ENCODE peak calls at places on chromosomes 6 and 20, in seven cellular contexts. I is CD8-positive, alpha-beta T cell; G is coronary artery; V is thyroid gland; O is fibroblast of lung; E is lower lobe of right lung; F is OCI-LY7. Q is an unnamed sample.

GRCh38 chr20:48667889-48668413 is 159.8 kb downstream of the PREX1 start:
- DNase-seq in E (no peak), G (no peak), O (peak), F (no peak), V (no peak), I (no peak), Q (no peak)

GRCh38 chr6:149334201-149334600 is 16.7 kb downstream of the TAB2 start:
- DNase-seq in G (no peak), V (no peak), I (no peak), F (no peak), E (no peak), O (peak), Q (no peak)

GRCh38 chr20:31835977-31836852 is 9.2 kb downstream of the FOXS1 start:
- DNase-seq in G (peak), V (peak), I (no peak), F (no peak), O (peak), E (peak), Q (peak)

GRCh38 chr20:54140486-54140885 is 33.3 kb downstream of the CYP24A1 start:
- DNase-seq in I (no peak), V (no peak), G (no peak), O (no peak), F (no peak), E (no peak), Q (no peak)

GRCh38 chr6:139240161-139241010 is 51.4 kb downstream of the TXLNB start:
- DNase-seq in O (peak), I (no peak), G (no peak), V (peak), F (no peak), E (no peak), Q (no peak)

GRCh38 chr6:29743568-29743967 is 20.3 kb downstream of the HLA-F start:
- DNase-seq in E (no peak), O (no peak), F (no peak), G (peak), V (no peak), I (no peak), Q (no peak)

GRCh38 chr6:15264902-15265761 is 19.3 kb downstream of the JARID2 start:
- DNase-seq in F (peak), O (peak), I (no peak), E (peak), G (no peak), V (peak), Q (peak)

GRCh38 chr6:52815167-52816092 is 11.8 kb upstream of the GSTA1 start:
- DNase-seq in I (peak), V (peak), F (peak), O (peak), E (no peak), G (no peak), Q (no peak)

GRCh38 chr6:87574237-87574636 is 15.6 kb downstream of the RARS2 start:
- DNase-seq in I (no peak), G (no peak), E (no peak), V (no peak), O (no peak), F (no peak), Q (no peak)
- H3K27ac ChIP-seq in I (no peak), G (no peak), E (no peak), V (no peak), O (no peak), F (no peak), Q (no peak)

DNA sequence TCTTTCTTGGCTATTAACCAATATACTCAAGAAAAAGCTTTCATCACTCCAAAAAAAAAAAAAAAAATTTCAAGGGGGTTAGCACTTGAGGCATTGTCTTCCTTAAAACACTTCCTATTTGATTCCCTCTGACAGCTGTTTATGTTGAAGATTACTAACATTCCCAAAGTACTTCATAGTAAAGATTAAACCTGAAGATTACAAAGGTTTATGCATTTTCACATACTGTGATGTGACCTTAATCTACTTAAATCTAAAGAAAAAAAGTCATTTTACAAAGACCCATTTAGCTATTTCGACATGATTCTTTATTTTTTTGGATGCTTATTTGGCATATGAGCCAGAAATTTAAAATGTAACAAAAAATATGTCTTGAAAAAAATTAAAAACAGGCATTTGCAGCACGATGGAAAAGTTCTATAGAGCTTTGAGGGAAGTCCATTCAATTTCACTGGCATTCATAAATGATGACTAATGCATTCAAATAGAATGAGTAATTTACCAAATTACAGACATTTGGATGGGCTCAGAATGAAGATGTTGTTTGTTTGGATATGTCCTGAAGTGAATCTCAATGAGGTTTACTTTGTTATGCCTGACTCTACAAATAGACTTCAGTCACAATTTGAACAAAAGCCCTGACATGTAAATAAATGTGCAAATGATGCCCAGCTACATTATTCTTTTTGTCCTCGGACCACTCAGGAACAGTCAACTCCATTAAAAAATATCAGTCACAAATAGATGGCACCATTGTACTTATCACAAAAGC is 674.6 kb upstream of the MARCKS start:
- DNase-seq in E (no peak), G (no peak), O (peak), I (no peak), V (no peak), F (no peak), Q (no peak)
- TF ChIP-seq CTCF in E (no peak), G (no peak), O (no peak), I (no peak), V (no peak), F (no peak), Q (no peak)

DNA sequence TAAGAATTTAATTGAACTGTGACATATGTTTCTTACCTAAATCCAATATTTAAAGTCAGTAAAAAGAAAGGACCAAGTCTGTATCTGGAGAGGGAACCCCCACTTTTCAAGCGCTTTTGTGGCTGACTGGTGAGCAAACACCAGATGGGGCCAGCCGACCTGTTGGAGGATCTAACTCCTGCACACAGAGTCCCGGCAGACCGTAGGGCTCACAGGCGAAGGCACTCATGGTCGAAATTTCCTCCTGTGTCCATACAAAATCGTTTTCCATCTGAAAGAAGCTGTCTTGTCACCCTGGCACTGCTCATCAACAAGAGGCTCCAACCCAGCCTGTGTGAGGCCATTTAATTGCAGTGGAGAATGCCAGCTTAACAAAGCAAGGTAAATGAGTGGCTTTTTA is 94.0 kb downstream of the SCML4 start:
- DNase-seq in O (no peak), G (no peak), E (no peak), I (peak), F (no peak), V (no peak), Q (no peak)
- H3K4me3 ChIP-seq in O (no peak), G (no peak), E (peak), I (peak), F (no peak), V (no peak), Q (no peak)

DNA sequence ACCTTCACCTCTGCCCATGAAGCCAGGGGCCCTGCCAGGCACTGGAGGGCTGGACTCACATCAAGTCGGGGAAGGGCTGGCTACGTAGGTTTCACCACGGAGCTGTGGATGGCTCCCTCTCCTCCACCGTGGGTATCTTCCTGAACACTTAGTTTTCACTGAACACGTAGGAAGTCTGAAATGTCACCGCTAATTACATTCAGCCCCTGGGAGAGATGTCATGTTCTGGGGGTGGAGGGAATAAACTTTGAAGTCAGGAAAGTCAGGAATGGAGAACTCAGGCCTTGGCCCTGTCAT is 6.5 kb downstream of the LHFPL5 start:
- DNase-seq in G (no peak), E (no peak), F (no peak), I (no peak), V (no peak), O (no peak), Q (no peak)
- H3K27ac ChIP-seq in G (no peak), E (no peak), F (no peak), I (no peak), V (no peak), O (no peak), Q (no peak)

GRCh38 chr20:12203399-12203798 is 285.7 kb downstream of the BTBD3 start:
- DNase-seq in F (no peak), V (no peak), O (no peak), G (no peak), E (no peak), I (no peak), Q (no peak)

GRCh38 chr20:12203981-12204380 is 286.3 kb downstream of the BTBD3 start:
- DNase-seq in V (no peak), F (no peak), O (no peak), E (no peak), I (no peak), G (no peak), Q (no peak)

GRCh38 chr20:12210591-12210990 is 292.9 kb downstream of the BTBD3 start:
- DNase-seq in F (no peak), V (no peak), E (no peak), O (no peak), I (no peak), G (no peak), Q (no peak)

GRCh38 chr20:12207875-12208274 is 290.2 kb downstream of the BTBD3 start:
- DNase-seq in I (no peak), E (no peak), V (no peak), F (peak), G (no peak), O (peak), Q (peak)
- TF ChIP-seq CTCF in I (no peak), E (peak), V (no peak), F (peak), G (no peak), O (peak), Q (peak)

DNA sequence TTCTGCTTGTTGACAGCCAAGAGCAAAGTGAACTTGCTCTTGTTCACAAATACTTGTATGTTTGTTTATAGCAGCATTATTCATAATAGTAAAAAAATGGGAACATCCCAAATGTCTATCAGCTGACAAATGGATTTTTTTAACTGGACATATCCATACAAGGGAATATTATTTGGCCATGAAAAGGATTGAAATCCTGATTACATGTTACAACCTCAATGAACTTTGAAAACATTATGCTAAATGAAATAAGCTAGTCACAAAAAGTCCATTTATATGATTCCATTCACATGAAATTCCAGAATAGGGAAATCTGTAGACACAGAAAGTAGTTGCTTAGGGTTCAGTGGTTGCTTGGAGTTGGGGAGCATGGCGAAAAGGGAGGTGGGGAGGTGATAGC is 28.4 kb upstream of the BAG2 start:
- DNase-seq in V (no peak), F (no peak), E (no peak), I (no peak), G (no peak), O (no peak), Q (no peak)
- H3K4me3 ChIP-seq in V (no peak), F (no peak), E (no peak), I (no peak), G (no peak), O (no peak), Q (no peak)

GRCh38 chr6:46490425-46491200 is 636 bp downstream of the RCAN2 start:
- DNase-seq in O (no peak), F (peak), G (no peak), E (no peak), V (peak), I (no peak), Q (peak)
- H3K27ac ChIP-seq in O (no peak), F (no peak), G (peak), E (peak), V (peak), I (no peak), Q (peak)

DNA sequence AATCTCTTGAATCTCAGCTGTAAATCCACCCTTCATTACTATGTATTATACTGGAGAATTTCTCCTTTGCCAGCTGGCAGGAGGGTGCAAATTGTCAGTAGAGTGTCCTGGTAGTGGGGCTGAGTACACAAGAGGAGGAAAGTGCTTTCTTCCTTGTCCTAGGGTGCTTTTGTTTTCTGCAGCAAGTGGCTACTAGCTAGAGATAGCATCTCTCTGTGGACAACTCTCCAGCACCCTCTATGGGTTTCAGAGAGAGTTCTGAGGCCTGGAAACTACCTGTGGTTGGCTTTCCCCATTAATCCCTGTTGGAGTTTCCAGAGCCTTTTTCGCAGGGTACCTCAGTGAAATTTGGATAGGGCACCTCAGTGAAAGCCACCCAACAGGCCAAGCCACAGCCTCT is 422.5 kb upstream of the RGS17 start:
- DNase-seq in I (no peak), F (no peak), G (no peak), V (peak), O (peak), E (no peak), Q (no peak)
- TF ChIP-seq CTCF in I (no peak), F (peak), G (no peak), V (peak), O (peak), E (no peak), Q (peak)

GRCh38 chr6:98825602-98826230 is 8.7 kb upstream of the POU3F2 start:
- DNase-seq in V (no peak), E (no peak), F (no peak), I (no peak), G (no peak), O (no peak), Q (no peak)
- H3K4me3 ChIP-seq in V (no peak), E (no peak), F (no peak), I (no peak), G (no peak), O (no peak), Q (no peak)